ENCODE peak calls at places on chromosomes 3 and 15, in eight cellular contexts. L, C, A, Q, D, N, R and Y are unnamed samples.

GRCh38 chr3:35773398-35773797 is 134.1 kb downstream of the ARPP21 start:
- DNase-seq in C (no peak), R (no peak), L (no peak), N (no peak), Q (no peak), A (no peak), D (no peak), Y (no peak)

GRCh38 chr15:71653986-71654713 is 156.2 kb upstream of the NR2E3 start:
- DNase-seq in Q (no peak), D (no peak), R (no peak), C (no peak), A (no peak), L (no peak), N (no peak), Y (no peak)

GRCh38 chr3:172513488-172513887 is 9.7 kb downstream of the TNFSF10 start:
- DNase-seq in C (no peak), Q (no peak), N (no peak), R (no peak), L (no peak), D (no peak), A (no peak), Y (no peak)

GRCh38 chr3:148975277-148975676 is 16.1 kb upstream of the GYG1 start:
- DNase-seq in Q (no peak), R (no peak), L (no peak), N (no peak), D (no peak), A (no peak), C (no peak), Y (no peak)

GRCh38 chr15:35000511-35000910 is 12.4 kb upstream of the ZNF770 start:
- DNase-seq in C (no peak), R (no peak), Q (peak), L (peak), A (peak), D (no peak), N (peak), Y (no peak)

GRCh38 chr3:71146673-71147072 is 436.9 kb downstream of the FOXP1 start:
- DNase-seq in Q (no peak), N (no peak), D (no peak), C (no peak), R (no peak), L (no peak), A (no peak), Y (no peak)

GRCh38 chr3:42823351-42823750 is 14.1 kb downstream of the ACKR2 start:
- DNase-seq in R (no peak), C (no peak), A (no peak), L (peak), Q (no peak), N (no peak), D (no peak), Y (no peak)

GRCh38 chr3:120693439-120694172 is 11.6 kb upstream of the HGD start:
- DNase-seq in R (no peak), N (peak), A (no peak), Q (peak), D (no peak), C (no peak), L (peak), Y (peak)

GRCh38 chr3:32818431-32819085 is 761 bp downstream of the TRIM71 start:
- DNase-seq in R (peak), Q (no peak), C (no peak), A (no peak), D (no peak), N (no peak), L (no peak), Y (no peak)
- TF ChIP-seq EZH2 in R (no peak), Q (no peak), C (no peak), A (no peak), D (no peak), N (no peak), L (peak), Y (no peak)

DNA sequence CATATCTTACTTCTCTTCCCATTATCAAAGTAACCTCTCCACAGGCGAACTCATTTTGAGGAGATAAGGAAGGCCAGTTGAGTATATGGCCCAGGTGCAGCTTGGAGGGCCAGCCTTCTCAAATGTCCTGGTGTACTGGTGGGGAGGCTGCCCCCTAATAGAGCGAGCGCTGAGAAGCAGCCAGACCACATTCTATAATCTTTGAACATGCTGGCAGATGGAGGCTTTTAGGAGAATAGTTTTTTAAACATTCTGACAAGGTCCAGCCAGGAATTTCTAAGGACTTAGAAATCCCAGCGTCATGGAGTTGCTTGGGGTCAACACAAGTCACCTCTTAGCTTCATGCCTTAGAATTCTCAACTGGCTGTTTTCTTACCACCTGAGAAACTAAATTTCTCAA is 5.8 kb downstream of the WDR5B start:
- DNase-seq in Q (no peak), C (no peak), L (no peak), D (no peak), A (no peak), N (no peak), R (no peak), Y (no peak)
- H3K27ac ChIP-seq in Q (no peak), C (no peak), L (no peak), D (no peak), A (no peak), N (no peak), R (no peak), Y (peak)

GRCh38 chr15:48775556-48775955 is 35.3 kb downstream of the CEP152 start:
- DNase-seq in A (no peak), R (no peak), D (no peak), N (no peak), L (peak), Q (no peak), C (no peak), Y (peak)

GRCh38 chr15:48781481-48782081 is 29.3 kb downstream of the CEP152 start:
- DNase-seq in N (no peak), R (no peak), A (no peak), L (no peak), Q (peak), D (no peak), C (no peak), Y (no peak)

GRCh38 chr15:48777645-48778337 is 33.1 kb downstream of the CEP152 start:
- DNase-seq in N (no peak), A (no peak), L (no peak), C (no peak), R (no peak), Q (peak), D (no peak), Y (no peak)

GRCh38 chr15:48781002-48781401 is 29.9 kb downstream of the CEP152 start:
- DNase-seq in N (peak), L (no peak), R (no peak), Q (peak), C (no peak), A (no peak), D (no peak), Y (no peak)

GRCh38 chr15:48778338-48778730 is 32.5 kb downstream of the CEP152 start:
- DNase-seq in Q (no peak), C (no peak), N (no peak), L (no peak), D (no peak), R (no peak), A (no peak), Y (no peak)
- H3K9ac ChIP-seq in Q (no peak), C (no peak), N (no peak), L (no peak), D (no peak), R (no peak), A (no peak), Y (no peak)

DNA sequence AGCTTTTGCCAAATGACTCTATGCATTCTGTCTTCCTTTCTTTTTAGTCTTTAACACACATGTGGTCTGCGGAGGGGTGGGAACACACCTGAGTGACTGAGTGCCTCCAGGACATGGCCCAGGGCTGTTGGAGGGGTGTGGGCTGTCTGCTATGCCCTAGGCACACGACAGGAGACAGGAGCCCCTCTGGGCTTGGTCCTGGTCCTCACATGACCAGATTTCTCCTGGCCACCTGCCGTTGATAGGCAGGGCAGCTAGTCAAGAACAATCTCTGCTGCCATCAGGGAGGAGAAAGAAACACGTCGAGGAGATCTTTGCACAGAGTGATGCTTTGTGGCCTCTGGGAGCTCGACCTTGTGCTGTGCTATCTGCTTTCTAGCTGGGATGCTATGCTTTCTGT is 176.6 kb downstream of the KLF13 start:
- DNase-seq in A (no peak), D (no peak), L (no peak), Q (no peak), N (no peak), R (no peak), C (no peak), Y (no peak)
- TF ChIP-seq EZH2 in A (no peak), D (no peak), L (no peak), Q (no peak), N (no peak), R (no peak), C (no peak), Y (no peak)

GRCh38 chr15:90046846-90047481 is 45.8 kb downstream of the ZNF710 start:
- DNase-seq in R (no peak), C (no peak), N (no peak), D (peak), A (no peak), Q (peak), L (peak), Y (no peak)
- H3K27ac ChIP-seq in R (no peak), C (no peak), N (no peak), D (peak), A (no peak), Q (peak), L (no peak), Y (no peak)

GRCh38 chr15:89670985-89671560 is 8.1 kb downstream of the PLIN1 start:
- DNase-seq in R (no peak), C (no peak), D (no peak), N (no peak), A (no peak), Q (no peak), L (no peak), Y (no peak)

GRCh38 chr15:89669309-89669865 is 9.8 kb downstream of the PLIN1 start:
- DNase-seq in Q (no peak), R (no peak), C (no peak), A (no peak), D (no peak), N (no peak), L (no peak), Y (no peak)

GRCh38 chr15:89671687-89672086 is 7.5 kb downstream of the PLIN1 start:
- DNase-seq in A (no peak), Q (no peak), L (peak), C (no peak), D (no peak), R (no peak), N (no peak), Y (no peak)

GRCh38 chr15:89668174-89668573 is 11.0 kb downstream of the PLIN1 start:
- DNase-seq in N (no peak), A (no peak), R (no peak), C (no peak), Q (no peak), L (no peak), D (no peak), Y (no peak)

GRCh38 chr15:89669941-89670340 is 9.2 kb downstream of the PLIN1 start:
- DNase-seq in A (no peak), Q (no peak), N (no peak), R (no peak), D (no peak), C (no peak), L (no peak), Y (no peak)
- H3K9ac ChIP-seq in A (no peak), Q (no peak), N (no peak), R (no peak), D (no peak), C (no peak), L (no peak), Y (no peak)